ENCODE peak calls at places on chromosomes 7 and 10, in four cellular contexts. B is stomach; D is activated CD8-positive, alpha-beta memory T cell treated with anti-CD3 and anti-CD28 coated beads, Interleukin-2, amount 50 U/mL, for 48 hours; T is T47D. Y is an unnamed sample.

GRCh38 chr10:77274046-77274795 is 363.4 kb downstream of the KCNMA1 start:
- DNase-seq in D (no peak), T (no peak), B (no peak), Y (no peak)

GRCh38 chr7:149718730-149719049 is 54.7 kb downstream of the ZNF467 start:
- DNase-seq in B (no peak), T (no peak), D (peak), Y (no peak)

GRCh38 chr10:94279835-94280709 is 82.7 kb downstream of the NOC3L start:
- DNase-seq in T (peak), D (peak), B (peak), Y (peak)

GRCh38 chr10:24556137-24556536 is 167.6 kb downstream of the ARHGAP21 start:
- DNase-seq in B (no peak), T (no peak), D (peak), Y (no peak)

GRCh38 chr10:6314620-6315205 is 112.0 kb downstream of the PFKFB3 start:
- DNase-seq in D (no peak), T (peak), B (peak), Y (no peak)

GRCh38 chr10:86253171-86254072 is 113.2 kb downstream of the GRID1 start:
- DNase-seq in T (no peak), B (peak), D (no peak), Y (no peak)

GRCh38 chr10:68506406-68506805 is 20.9 kb downstream of the SLC25A16 start:
- DNase-seq in T (no peak), D (no peak), B (no peak), Y (no peak)

GRCh38 chr7:20331231-20331880 is 656 bp downstream of the ITGB8 start:
- DNase-seq in T (peak), D (peak), B (peak), Y (no peak)

GRCh38 chr7:30168800-30169584 is 34.2 kb downstream of the MTURN start:
- DNase-seq in T (peak), D (no peak), B (no peak), Y (no peak)

GRCh38 chr7:119720541-119720940 is 552.4 kb upstream of the KCND2 start:
- DNase-seq in D (no peak), T (no peak), B (no peak), Y (no peak)

GRCh38 chr7:24836084-24836483 is 78.8 kb upstream of the GSDME start:
- DNase-seq in B (no peak), D (no peak), T (no peak), Y (no peak)

GRCh38 chr10:59991661-59992060 is 85.3 kb upstream of the CCDC6 start:
- DNase-seq in D (no peak), T (peak), B (peak), Y (no peak)

GRCh38 chr10:119059557-119059956 is 21.1 kb downstream of the EIF3A start:
- DNase-seq in D (no peak), B (no peak), T (no peak), Y (no peak)

GRCh38 chr7:63900394-63901203 is 98.0 kb upstream of the ZNF722 start:
- DNase-seq in T (peak), D (peak), B (peak), Y (peak)

GRCh38 chr7:49643321-49643720 is 130.1 kb upstream of the VWC2 start:
- DNase-seq in D (no peak), T (no peak), B (no peak), Y (no peak)

GRCh38 chr10:13306103-13306502 is 6.2 kb upstream of the PHYH start:
- DNase-seq in T (no peak), B (no peak), D (no peak), Y (no peak)

GRCh38 chr7:151244156-151244870 is 4.2 kb downstream of the SMARCD3 start:
- DNase-seq in T (peak), D (peak), B (peak), Y (peak)

Y was measured in T follicular helper cell.